ENCODE peak calls at places on chromosomes 4 and X, in six cellular contexts. One of them, this sample, is unnamed.

GRCh38 chr4:146472404-146472803 is 49.3 kb downstream of the SLC10A7 start:
- DNase-seq in sigmoid colon: no peak
- DNase-seq in fibroblast of gingiva: no peak
- DNase-seq in activated CD8-positive, alpha-beta memory T cell treated with anti-CD3 and anti-CD28 coated beads, Interleukin-2, amount 50 U/mL, for 48 hours: no peak
- DNase-seq in activated T-cell treated with anti-CD3 and anti-CD28 coated beads, Interleukin-2, amount 50 U/mL, for 4 hours: no peak
- DNase-seq in Panc1: no peak
- DNase-seq in this sample: no peak

GRCh38 chr4:161359491-161359890 is 804.3 kb downstream of the FSTL5 start:
- DNase-seq in sigmoid colon: no peak
- DNase-seq in fibroblast of gingiva: no peak
- DNase-seq in activated CD8-positive, alpha-beta memory T cell treated with anti-CD3 and anti-CD28 coated beads, Interleukin-2, amount 50 U/mL, for 48 hours: no peak
- DNase-seq in activated T-cell treated with anti-CD3 and anti-CD28 coated beads, Interleukin-2, amount 50 U/mL, for 4 hours: no peak
- DNase-seq in Panc1: no peak
- DNase-seq in this sample: no peak

GRCh38 chr4:166680801-166681200 is 553.5 kb downstream of the SPOCK3 start:
- DNase-seq in sigmoid colon: no peak
- DNase-seq in fibroblast of gingiva: no peak
- DNase-seq in activated CD8-positive, alpha-beta memory T cell treated with anti-CD3 and anti-CD28 coated beads, Interleukin-2, amount 50 U/mL, for 48 hours: no peak
- DNase-seq in activated T-cell treated with anti-CD3 and anti-CD28 coated beads, Interleukin-2, amount 50 U/mL, for 4 hours: no peak
- DNase-seq in Panc1: no peak
- DNase-seq in this sample: no peak

GRCh38 chrX:16603822-16604221 is 46.1 kb upstream of the S100G start:
- DNase-seq in sigmoid colon: no peak
- DNase-seq in fibroblast of gingiva: no peak
- DNase-seq in activated CD8-positive, alpha-beta memory T cell treated with anti-CD3 and anti-CD28 coated beads, Interleukin-2, amount 50 U/mL, for 48 hours: no peak
- DNase-seq in activated T-cell treated with anti-CD3 and anti-CD28 coated beads, Interleukin-2, amount 50 U/mL, for 4 hours: no peak
- DNase-seq in Panc1: no peak
- DNase-seq in this sample: no peak

GRCh38 chr4:101238706-101239105 is 108.6 kb downstream of the PPP3CA start:
- DNase-seq in sigmoid colon: no peak
- DNase-seq in fibroblast of gingiva: peak
- DNase-seq in activated CD8-positive, alpha-beta memory T cell treated with anti-CD3 and anti-CD28 coated beads, Interleukin-2, amount 50 U/mL, for 48 hours: no peak
- DNase-seq in activated T-cell treated with anti-CD3 and anti-CD28 coated beads, Interleukin-2, amount 50 U/mL, for 4 hours: no peak
- DNase-seq in Panc1: no peak
- DNase-seq in this sample: no peak

GRCh38 chrX:41108007-41108683 is 22.9 kb downstream of the USP9X start:
- DNase-seq in sigmoid colon: no peak
- DNase-seq in fibroblast of gingiva: no peak
- DNase-seq in activated CD8-positive, alpha-beta memory T cell treated with anti-CD3 and anti-CD28 coated beads, Interleukin-2, amount 50 U/mL, for 48 hours: no peak
- DNase-seq in activated T-cell treated with anti-CD3 and anti-CD28 coated beads, Interleukin-2, amount 50 U/mL, for 4 hours: no peak
- DNase-seq in Panc1: no peak
- DNase-seq in this sample: no peak

GRCh38 chrX:153074262-153074899 is 2.1 kb downstream of the PNMA6A start:
- DNase-seq in sigmoid colon: no peak
- DNase-seq in fibroblast of gingiva: no peak
- DNase-seq in activated CD8-positive, alpha-beta memory T cell treated with anti-CD3 and anti-CD28 coated beads, Interleukin-2, amount 50 U/mL, for 48 hours: no peak
- DNase-seq in activated T-cell treated with anti-CD3 and anti-CD28 coated beads, Interleukin-2, amount 50 U/mL, for 4 hours: no peak
- DNase-seq in Panc1: no peak
- DNase-seq in this sample: no peak

GRCh38 chr4:118821590-118822293 is 14.2 kb downstream of the SEC24D start:
- DNase-seq in sigmoid colon: no peak
- DNase-seq in fibroblast of gingiva: no peak
- DNase-seq in activated CD8-positive, alpha-beta memory T cell treated with anti-CD3 and anti-CD28 coated beads, Interleukin-2, amount 50 U/mL, for 48 hours: no peak
- DNase-seq in activated T-cell treated with anti-CD3 and anti-CD28 coated beads, Interleukin-2, amount 50 U/mL, for 4 hours: no peak
- DNase-seq in Panc1: no peak
- DNase-seq in this sample: no peak

GRCh38 chr4:82429728-82430192 is 502 bp downstream of the HNRNPDL start:
- DNase-seq in sigmoid colon: peak
- DNase-seq in fibroblast of gingiva: no peak
- DNase-seq in activated CD8-positive, alpha-beta memory T cell treated with anti-CD3 and anti-CD28 coated beads, Interleukin-2, amount 50 U/mL, for 48 hours: no peak
- DNase-seq in activated T-cell treated with anti-CD3 and anti-CD28 coated beads, Interleukin-2, amount 50 U/mL, for 4 hours: no peak
- DNase-seq in Panc1: no peak
- DNase-seq in this sample: no peak

GRCh38 chrX:12447448-12448154 is 309.3 kb downstream of the FRMPD4 start:
- DNase-seq in sigmoid colon: peak
- DNase-seq in fibroblast of gingiva: peak
- DNase-seq in activated CD8-positive, alpha-beta memory T cell treated with anti-CD3 and anti-CD28 coated beads, Interleukin-2, amount 50 U/mL, for 48 hours: no peak
- DNase-seq in activated T-cell treated with anti-CD3 and anti-CD28 coated beads, Interleukin-2, amount 50 U/mL, for 4 hours: no peak
- DNase-seq in Panc1: no peak
- DNase-seq in this sample: no peak

This sample was measured in ecto neural progenitor cell.